ENCODE peak calls at places on chromosomes 6 and 20, in five cellular contexts. E is mucosa of gallbladder, O is DMS 273 treated with DMSO at 0.1 percent for 48 hours, C is Right ventricle myocardium inferior, A is germinal center. N is an unnamed sample.
A peak's percentile ranks its signal among the peaks of the same experiment; 100 is the strongest.

GRCh38 chr6:169940554-169941290 is 189.3 kb downstream of the ERMARD start:
- DNase-seq in C (no peak), A (no peak), O (no peak), E (no peak), N (no peak)

GRCh38 chr6:111338843-111339242 is 144.2 kb downstream of the REV3L start:
- DNase-seq in O (no peak), E (no peak), A (no peak), C (no peak), N (no peak)

GRCh38 chr6:132867055-132867454 is 52.7 kb downstream of the RPS12 start:
- DNase-seq in O (no peak), E (peak; percentile 10), C (no peak), A (no peak), N (no peak)

GRCh38 chr6:43396408-43397149 is 27.1 kb upstream of the ZNF318 start:
- DNase-seq in C (no peak), O (no peak), A (no peak), E (no peak), N (no peak)

GRCh38 chr20:34163316-34163715 is 51.3 kb upstream of the EIF2S2 start:
- DNase-seq in E (no peak), O (no peak), A (no peak), C (no peak), N (no peak)

GRCh38 chr20:14208956-14209355 is 128.5 kb downstream of the FLRT3 start:
- DNase-seq in A (no peak), O (no peak), E (no peak), C (no peak), N (no peak)

GRCh38 chr6:37399131-37399530 is 33.9 kb upstream of the CMTR1 start:
- DNase-seq in C (no peak), E (no peak), A (no peak), O (no peak), N (no peak)

GRCh38 chr6:25010917-25011625 is 75.3 kb upstream of the RIPOR2 start:
- DNase-seq in A (no peak), C (no peak), E (no peak), O (no peak), N (no peak)

GRCh38 chr20:25454153-25454900 is 46.9 kb downstream of the GINS1 start:
- DNase-seq in A (no peak), O (no peak), C (no peak), E (no peak), N (no peak)

GRCh38 chr6:43096451-43097097 is 20.5 kb downstream of the PTK7 start:
- DNase-seq in A (peak; percentile 37), C (no peak), O (no peak), E (no peak), N (no peak)

GRCh38 chr6:2531426-2532208 is 219.1 kb downstream of the MYLK4 start:
- DNase-seq in E (no peak), A (no peak), O (no peak), C (no peak), N (no peak)